ENCODE peak calls at places on chromosomes 2 and 18, in eight cellular contexts. C, X, N, I, U, J, O and R are unnamed samples.

GRCh38 chr2:230319211-230319862 is 7.7 kb upstream of the SP140L start:
- DNase-seq in C (no peak), X (no peak), N (no peak), I (no peak), U (no peak), J (peak; percentile 87), O (peak; percentile 38), R (no peak)

GRCh38 chr2:130986890-130987493 is 106.3 kb downstream of the FAM168B start:
- DNase-seq in C (no peak), X (no peak), N (no peak), I (no peak), U (no peak), J (no peak), O (no peak), R (no peak)

GRCh38 chr2:8098476-8098875 is 583.4 kb upstream of the ID2 start:
- DNase-seq in C (no peak), X (no peak), N (no peak), I (no peak), U (no peak), J (no peak), O (no peak), R (no peak)

GRCh38 chr2:54570925-54571694 is 115.0 kb downstream of the SPTBN1 start:
- DNase-seq in C (no peak), X (peak; percentile 56), N (no peak), I (peak; percentile 64), U (peak; percentile 73), J (peak; percentile 67), O (peak; percentile 46), R (no peak)

GRCh38 chr2:32522770-32523169 is 105.1 kb upstream of the TTC27 start:
- DNase-seq in C (no peak), X (no peak), N (no peak), I (no peak), U (no peak), J (no peak), O (no peak), R (no peak)

GRCh38 chr2:75522543-75523312 is 38.0 kb downstream of the EVA1A start:
- DNase-seq in C (no peak), X (no peak), N (no peak), I (no peak), U (no peak), J (no peak), O (no peak), R (no peak)

GRCh38 chr18:76952747-76953146 is 130.4 kb downstream of the ZNF236 start:
- DNase-seq in C (no peak), X (no peak), N (no peak), I (no peak), U (no peak), J (no peak), O (no peak), R (no peak)

GRCh38 chr2:1582891-1583341 is 161.4 kb downstream of the PXDN start:
- DNase-seq in C (no peak), X (no peak), N (no peak), I (no peak), U (no peak), J (no peak), O (no peak), R (peak; percentile 67)

GRCh38 chr2:32168513-32168912 is 2.8 kb downstream of the SLC30A6 start:
- DNase-seq in C (no peak), X (no peak), N (no peak), I (no peak), U (no peak), J (no peak), O (no peak), R (no peak)

GRCh38 chr2:70767699-70768584 is at the start of gene ADD2:
- DNase-seq in C (peak; percentile 74), X (no peak), N (peak; percentile 70), I (no peak), U (no peak), J (no peak), O (no peak), R (peak; percentile 49)

GRCh38 chr2:130198343-130198742 is at the start of gene TUBA3E:
- DNase-seq in C (no peak), X (no peak), N (no peak), I (no peak), U (no peak), J (no peak), O (no peak), R (no peak)

GRCh38 chr2:207926133-207927076 is 98.9 kb downstream of the PLEKHM3 start:
- DNase-seq in C (no peak), X (peak; percentile 46), N (no peak), I (no peak), U (no peak), J (no peak), O (no peak), R (no peak)

GRCh38 chr2:109129356-109129920 is 433 bp downstream of the SH3RF3 start:
- DNase-seq in C (peak; percentile 65), X (no peak), N (peak; percentile 33), I (peak; percentile 74), U (no peak), J (peak; percentile 48), O (no peak), R (peak; percentile 60)

GRCh38 chr2:186484062-186484735 is 1.9 kb upstream of the ZC3H15 start:
- DNase-seq in C (no peak), X (no peak), N (no peak), I (no peak), U (no peak), J (no peak), O (no peak), R (no peak)

GRCh38 chr2:177261115-177261779 is 3.3 kb downstream of the NFE2L2 start:
- DNase-seq in C (no peak), X (no peak), N (no peak), I (no peak), U (no peak), J (no peak), O (no peak), R (no peak)

GRCh38 chr2:177260398-177260797 is 4.1 kb downstream of the NFE2L2 start:
- DNase-seq in C (no peak), X (no peak), N (no peak), I (no peak), U (no peak), J (no peak), O (no peak), R (no peak)

GRCh38 chr2:177262958-177263450 is 1.5 kb downstream of the NFE2L2 start:
- DNase-seq in C (no peak), X (no peak), N (no peak), I (no peak), U (no peak), J (no peak), O (no peak), R (no peak)

GRCh38 chr2:177263451-177264208 is 897 bp downstream of the NFE2L2 start:
- DNase-seq in C (peak; percentile 99), X (peak; percentile 99), N (peak; percentile 94), I (peak; percentile 99), U (peak; percentile 97), J (peak; percentile 97), O (peak; percentile 92), R (peak; percentile 100)

GRCh38 chr2:177262137-177262536 is 2.4 kb downstream of the NFE2L2 start:
- DNase-seq in C (no peak), X (no peak), N (no peak), I (no peak), U (no peak), J (no peak), O (no peak), R (no peak)
- H3K4me1 ChIP-seq in C (peaks cover 29% of the 10 kb centered on the region), X (peaks cover 63% of the 10 kb centered on the region), N (peaks cover 17% of the 10 kb centered on the region), I (peaks cover 53% of the 10 kb centered on the region), U (peaks cover 46% of the 10 kb centered on the region), J (peaks cover 72% of the 10 kb centered on the region), O (peaks cover 64% of the 10 kb centered on the region), R (peaks cover 5% of the 10 kb centered on the region)

DNA sequence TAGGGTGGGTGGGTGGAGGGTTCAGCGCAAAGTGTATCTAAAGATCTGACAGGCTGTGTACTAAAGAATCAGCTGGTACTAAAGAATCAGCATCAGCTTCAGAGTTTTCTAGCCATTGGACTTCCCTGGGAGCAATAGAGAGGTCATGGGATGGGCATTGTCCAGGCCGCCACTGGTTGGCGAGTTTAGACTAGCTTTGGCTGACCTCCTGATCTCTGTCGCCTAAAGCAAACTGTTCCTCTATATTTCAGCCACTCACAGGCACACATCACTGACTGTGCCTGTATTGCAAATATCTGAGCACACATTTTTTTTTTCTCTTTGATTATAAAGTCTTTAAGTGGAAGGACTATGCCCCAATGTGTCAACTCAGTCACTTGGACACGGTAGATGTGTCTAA is 267.8 kb upstream of the SKOR2 start:
- DNase-seq in C (no peak), X (no peak), N (no peak), I (no peak), U (no peak), J (no peak), O (no peak), R (no peak)
- H3K4me1 ChIP-seq in C (no peaks in the 10 kb centered on the region), X (no peaks in the 10 kb centered on the region), N (no peaks in the 10 kb centered on the region), I (no peaks in the 10 kb centered on the region), U (no peaks in the 10 kb centered on the region), J (no peaks in the 10 kb centered on the region), O (no peaks in the 10 kb centered on the region), R (no peaks in the 10 kb centered on the region)

GRCh38 chr2:145960479-145961163 is 1440.7 kb upstream of the ZEB2 start:
- DNase-seq in C (no peak), X (no peak), N (no peak), I (peak; percentile 37), U (no peak), J (no peak), O (no peak), R (no peak)

GRCh38 chr2:145961846-145962245 is 1441.9 kb upstream of the ZEB2 start:
- DNase-seq in C (no peak), X (no peak), N (no peak), I (no peak), U (no peak), J (no peak), O (no peak), R (no peak)

GRCh38 chr2:145958611-145959010 is 1438.7 kb upstream of the ZEB2 start:
- DNase-seq in C (no peak), X (no peak), N (no peak), I (no peak), U (no peak), J (no peak), O (no peak), R (no peak)

DNA sequence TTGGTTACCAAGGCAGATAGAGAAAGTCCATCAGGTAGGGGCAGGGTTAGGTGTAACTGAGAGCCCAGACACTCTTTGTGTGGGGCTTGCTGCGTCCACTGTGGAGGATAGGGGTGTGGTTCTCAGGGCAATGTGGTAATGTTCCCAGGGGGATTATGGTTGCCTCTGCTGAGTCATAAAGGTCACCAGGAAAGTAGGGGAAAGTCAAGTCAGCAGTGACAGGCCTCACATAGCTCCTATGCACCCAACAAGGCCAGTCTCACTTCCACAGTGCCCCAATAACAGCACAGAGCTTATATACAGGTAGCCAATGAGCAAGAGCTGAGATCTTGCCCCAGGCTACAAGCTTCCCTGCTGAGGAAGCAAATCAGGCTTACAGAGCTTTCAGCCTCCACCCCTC is 1438.0 kb upstream of the ZEB2 start:
- DNase-seq in C (no peak), X (no peak), N (no peak), I (no peak), U (peak; percentile 69), J (no peak), O (no peak), R (no peak)
- H3K4me1 ChIP-seq in C (no peaks in the 10 kb centered on the region), X (no peaks in the 10 kb centered on the region), N (no peaks in the 10 kb centered on the region), I (no peaks in the 10 kb centered on the region), U (peaks cover 18% of the 10 kb centered on the region), J (no peaks in the 10 kb centered on the region), O (no peaks in the 10 kb centered on the region), R (no peaks in the 10 kb centered on the region)

DNA sequence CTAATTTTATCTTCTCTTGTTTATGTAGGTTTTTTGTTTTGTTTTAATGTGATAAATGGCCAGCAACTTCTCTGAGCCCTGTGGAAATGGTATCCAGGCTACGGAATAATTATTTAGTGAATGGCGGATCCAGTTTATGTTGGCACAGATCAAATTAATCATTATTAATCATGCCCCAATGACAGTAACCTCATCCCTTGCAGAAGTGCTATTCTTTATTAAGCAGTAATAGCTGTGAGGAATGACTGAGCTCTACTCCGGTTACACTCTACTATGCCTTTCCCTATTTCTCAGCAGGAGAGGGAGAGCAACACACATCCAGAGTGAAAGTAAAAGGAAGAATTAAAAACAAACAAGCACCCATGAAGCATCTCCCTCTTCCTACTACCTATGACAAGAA is 84.8 kb downstream of the SETBP1 start:
- DNase-seq in C (no peak), X (no peak), N (no peak), I (no peak), U (no peak), J (no peak), O (no peak), R (no peak)
- H3K4me1 ChIP-seq in C (peaks cover 33% of the 10 kb centered on the region), X (peaks cover 29% of the 10 kb centered on the region), N (no peaks in the 10 kb centered on the region), I (peaks cover 34% of the 10 kb centered on the region), U (peaks cover 28% of the 10 kb centered on the region), J (peaks cover 2% of the 10 kb centered on the region), O (peaks cover 1% of the 10 kb centered on the region), R (peaks cover 9% of the 10 kb centered on the region)